ENCODE peak calls at places on chromosomes 13 and 19, in nine cellular contexts. A, Q, W, J, M, L, C, Y and U are unnamed samples.

GRCh38 chr13:46622013-46622917 is 69.3 kb downstream of the LRCH1 start:
- DNase-seq in L (peak), J (no peak), C (no peak), Q (no peak), M (no peak), A (no peak), Y (no peak), W (peak), U (no peak)

GRCh38 chr13:96165840-96166239 is 75.9 kb downstream of the HS6ST3 start:
- DNase-seq in Y (no peak), W (no peak), A (no peak), C (no peak), J (no peak), M (no peak), Q (no peak), L (no peak), U (no peak)

GRCh38 chr13:85266771-85267170 is 532.4 kb downstream of the SLITRK6 start:
- DNase-seq in M (no peak), A (no peak), C (peak), Q (no peak), J (no peak), L (no peak), Y (no peak), W (no peak), U (no peak)

GRCh38 chr19:42076375-42076944 is 494 bp downstream of the ZNF574 start:
- DNase-seq in L (peak), M (peak), C (no peak), Q (peak), Y (no peak), W (no peak), A (peak), J (no peak), U (no peak)

GRCh38 chr13:105773887-105774538 is 761.4 kb downstream of the EFNB2 start:
- DNase-seq in M (no peak), C (no peak), Q (no peak), J (no peak), W (peak), Y (no peak), L (no peak), A (no peak), U (no peak)

GRCh38 chr13:113882266-113882627 is 18.4 kb upstream of the GAS6 start:
- DNase-seq in J (peak), Y (no peak), A (peak), C (no peak), M (peak), W (no peak), L (no peak), Q (no peak), U (peak)

GRCh38 chr19:17654993-17655392 is 33.2 kb downstream of the UNC13A start:
- DNase-seq in J (no peak), L (peak), Y (no peak), A (peak), W (no peak), C (no peak), M (no peak), Q (no peak), U (no peak)

GRCh38 chr13:31929031-31929770 is 102.4 kb upstream of the FRY start:
- DNase-seq in J (no peak), L (no peak), M (no peak), W (no peak), Q (no peak), Y (no peak), C (no peak), A (no peak), U (no peak)

GRCh38 chr13:32530841-32531253 is 7.7 kb downstream of the N4BP2L2 start:
- DNase-seq in A (no peak), Y (peak), C (no peak), L (no peak), M (peak), J (no peak), W (no peak), Q (no peak), U (no peak)

GRCh38 chr19:12884926-12885748 is 1.9 kb downstream of the KLF1 start:
- DNase-seq in M (peak), A (peak), J (peak), W (peak), Y (peak), L (peak), C (peak), Q (peak), U (peak)

GRCh38 chr19:31105761-31106160 is 243.5 kb downstream of the TSHZ3 start:
- DNase-seq in Q (no peak), C (no peak), A (no peak), M (no peak), L (no peak), W (no peak), Y (no peak), J (no peak), U (no peak)

GRCh38 chr19:33702606-33703437 is 81.1 kb downstream of the CHST8 start:
- DNase-seq in Q (no peak), M (no peak), J (no peak), C (no peak), W (no peak), L (no peak), Y (no peak), A (peak), U (no peak)

GRCh38 chr19:46926201-46927071 is 65.6 kb downstream of the ARHGAP35 start:
- DNase-seq in W (no peak), L (no peak), M (no peak), Y (no peak), C (no peak), J (no peak), A (no peak), Q (no peak), U (no peak)

GRCh38 chr13:38656699-38657098 is 30.2 kb upstream of the FREM2 start:
- DNase-seq in J (peak), C (no peak), Y (no peak), L (no peak), W (no peak), Q (no peak), M (no peak), A (no peak), U (no peak)

GRCh38 chr19:31280266-31281006 is 68.8 kb downstream of the TSHZ3 start:
- DNase-seq in M (no peak), Y (no peak), W (no peak), Q (no peak), J (no peak), A (no peak), L (no peak), C (no peak), U (peak)

GRCh38 chr19:12881172-12881808 is at the start of gene DNASE2:
- DNase-seq in L (peak), W (peak), M (peak), A (peak), C (peak), J (peak), Q (peak), Y (peak), U (peak)

GRCh38 chr13:25148005-25148798 is 23.9 kb downstream of the AMER2 start:
- DNase-seq in Q (no peak), J (no peak), W (no peak), M (no peak), L (no peak), C (no peak), Y (no peak), A (no peak), U (no peak)

GRCh38 chr13:59546178-59546577 is 617.5 kb downstream of the DIAPH3 start:
- DNase-seq in Q (no peak), W (no peak), Y (no peak), M (no peak), A (no peak), J (no peak), C (no peak), L (no peak), U (no peak)

GRCh38 chr19:48506138-48506733 is 5.4 kb downstream of the LMTK3 start:
- DNase-seq in J (no peak), Y (no peak), Q (no peak), L (peak), W (peak), A (no peak), C (no peak), M (peak), U (no peak)